ENCODE peak calls at places on chromosomes 2 and 18, in six cellular contexts. C is NCI-H1105 treated with DMSO at 0.1 percent for 48 hours, P is HS-5, G is foreskin melanocyte, X is HTR-8/SVneo, N is fibroblast of mammary gland. M is an unnamed sample.

GRCh38 chr18:74289137-74289536 is 2.6 kb downstream of the CYB5A start:
- DNase-seq in P (no peak), X (no peak), G (no peak), C (no peak), N (peak), M (peak)

GRCh38 chr2:82478641-82479040 is 1980.4 kb downstream of the SUCLG1 start:
- DNase-seq in C (no peak), P (no peak), G (no peak), N (no peak), X (no peak), M (peak)

GRCh38 chr2:98334439-98335078 is 11.7 kb upstream of the CNGA3 start:
- DNase-seq in G (peak), X (peak), P (peak), N (peak), C (peak), M (peak)

GRCh38 chr2:790634-791245 is 113.5 kb upstream of the TMEM18 start:
- DNase-seq in X (no peak), G (no peak), C (no peak), P (no peak), N (no peak), M (no peak)

GRCh38 chr2:234603619-234604018 is 106.7 kb upstream of the ARL4C start:
- DNase-seq in N (no peak), P (no peak), G (no peak), X (no peak), C (no peak), M (no peak)

GRCh38 chr2:28869494-28870145 is 489 bp downstream of the TRMT61B start:
- DNase-seq in N (no peak), C (peak), P (no peak), G (no peak), X (peak), M (no peak)

GRCh38 chr2:98588880-98589425 is 19.4 kb downstream of the COA5 start:
- DNase-seq in G (no peak), X (no peak), C (no peak), N (no peak), P (no peak), M (no peak)

GRCh38 chr18:21741511-21742322 is 1.1 kb downstream of the MIB1 start:
- DNase-seq in G (no peak), P (no peak), C (peak), X (no peak), N (peak), M (peak)

GRCh38 chr2:123791716-123792115 is 233.4 kb upstream of the CNTNAP5 start:
- DNase-seq in G (no peak), N (no peak), C (no peak), P (no peak), X (no peak), M (no peak)

GRCh38 chr2:100936070-100936741 is 65.9 kb upstream of the RPL31 start:
- DNase-seq in P (no peak), X (no peak), G (peak), C (no peak), N (no peak), M (no peak)

GRCh38 chr2:28506112-28506511 is 10.3 kb downstream of the PLB1 start:
- DNase-seq in P (no peak), N (no peak), X (no peak), G (no peak), C (no peak), M (no peak)

GRCh38 chr18:28831476-28831875 is 654.5 kb upstream of the CDH2 start:
- DNase-seq in X (no peak), N (peak), P (no peak), G (no peak), C (no peak), M (no peak)

GRCh38 chr18:73283788-73284187 is 416.0 kb upstream of the NETO1 start:
- DNase-seq in P (no peak), X (no peak), N (peak), G (no peak), C (no peak), M (peak)